ENCODE peak calls at places on chromosomes 13 and 19, in seven cellular contexts. W, Z, B, M, X, R and S are unnamed samples.

GRCh38 chr13:79710376-79710775 is 229.4 kb downstream of the NDFIP2 start:
- DNase-seq in B (no peak), X (no peak), Z (no peak), W (no peak), R (peak), M (no peak), S (no peak)

GRCh38 chr13:113142876-113143275 is 15.6 kb upstream of the PROZ start:
- DNase-seq in M (no peak), R (no peak), Z (no peak), W (no peak), B (no peak), X (no peak), S (no peak)

GRCh38 chr13:67229438-67230242 is 496 bp downstream of the PCDH9 start:
- DNase-seq in M (no peak), R (no peak), X (no peak), Z (no peak), W (no peak), B (no peak), S (no peak)

GRCh38 chr19:6264803-6265202 is 15.0 kb downstream of the MLLT1 start:
- DNase-seq in M (no peak), Z (no peak), B (no peak), X (no peak), R (no peak), W (no peak), S (no peak)

GRCh38 chr13:43830481-43830873 is 43.7 kb upstream of the ENOX1 start:
- DNase-seq in R (peak), Z (no peak), M (no peak), W (no peak), B (peak), X (no peak), S (no peak)

GRCh38 chr19:28793391-28794168 is 419.4 kb downstream of the UQCRFS1 start:
- DNase-seq in M (no peak), W (no peak), X (no peak), R (no peak), B (peak), Z (no peak), S (no peak)

GRCh38 chr19:4977299-4978174 is 8.6 kb downstream of the KDM4B start:
- DNase-seq in R (peak), X (no peak), Z (no peak), W (peak), B (no peak), M (no peak), S (no peak)

GRCh38 chr19:2952953-2953481 is 8.2 kb upstream of the ZNF77 start:
- DNase-seq in X (no peak), B (no peak), M (no peak), R (no peak), W (no peak), Z (no peak), S (peak)

GRCh38 chr13:37491661-37492060 is 106.9 kb downstream of the POSTN start:
- DNase-seq in X (no peak), W (no peak), M (no peak), R (no peak), Z (no peak), B (no peak), S (no peak)

GRCh38 chr19:58416631-58417030 is 8.2 kb downstream of the ZNF584 start:
- DNase-seq in X (no peak), M (no peak), B (no peak), W (no peak), Z (no peak), R (no peak), S (no peak)

GRCh38 chr13:43304945-43305344 is 281.6 kb downstream of the DNAJC15 start:
- DNase-seq in W (no peak), M (no peak), B (no peak), R (no peak), Z (no peak), X (no peak), S (no peak)

GRCh38 chr19:30593975-30594925 is 222.1 kb downstream of the ZNF536 start:
- DNase-seq in M (no peak), Z (no peak), B (no peak), R (no peak), X (no peak), W (no peak), S (no peak)

GRCh38 chr19:47376589-47377144 is 27.6 kb downstream of the DHX34 start:
- DNase-seq in Z (no peak), M (no peak), X (no peak), W (peak), R (no peak), B (no peak), S (no peak)

GRCh38 chr19:34172661-34173144 is 399 bp downstream of the LSM14A start:
- DNase-seq in Z (peak), M (no peak), W (no peak), X (peak), R (no peak), B (no peak), S (no peak)

GRCh38 chr19:49439841-49440240 is 1.5 kb downstream of the SLC17A7 start:
- DNase-seq in M (no peak), R (no peak), Z (no peak), X (no peak), W (no peak), B (no peak), S (no peak)

GRCh38 chr13:94169783-94170513 is 309.5 kb downstream of the DCT start:
- DNase-seq in W (no peak), M (no peak), R (no peak), B (peak), X (no peak), Z (no peak), S (peak)

GRCh38 chr19:8421484-8422461 is 8.7 kb downstream of the MARCHF2 start:
- DNase-seq in X (no peak), B (no peak), Z (no peak), M (no peak), W (no peak), R (no peak), S (no peak)

GRCh38 chr19:2195361-2195760 is 31.6 kb downstream of the DOT1L start:
- DNase-seq in Z (no peak), M (no peak), R (no peak), W (no peak), B (no peak), X (no peak), S (no peak)